ENCODE peak calls at places on chromosomes 5 and 9, in seven cellular contexts. K, T, Z, O, C, M and Q are unnamed samples.

GRCh38 chr5:51622161-51622790 is 239.0 kb downstream of the ISL1 start:
- DNase-seq in K (no peak), T (no peak), Z (no peak), O (no peak), C (no peak), M (no peak), Q (no peak)

GRCh38 chr5:42756630-42757601 is at the start of gene CCDC152:
- DNase-seq in K (no peak), T (peak; percentile 20), Z (peak; percentile 70), O (peak; percentile 25), C (no peak), M (no peak), Q (peak; percentile 12)

GRCh38 chr5:133700251-133700650 is 87.9 kb upstream of the FSTL4 start:
- DNase-seq in K (no peak), T (no peak), Z (no peak), O (no peak), C (peak; percentile 21), M (peak; percentile 11), Q (no peak)

GRCh38 chr9:4985376-4986266 is 549 bp downstream of the JAK2 start:
- DNase-seq in K (no peak), T (peak; percentile 43), Z (no peak), O (peak; percentile 43), C (peak; percentile 72), M (peak; percentile 65), Q (peak; percentile 23)

GRCh38 chr5:154755361-154756202 is at the start of gene LARP1:
- DNase-seq in K (peak; percentile 20), T (peak; percentile 51), Z (no peak), O (no peak), C (peak; percentile 70), M (peak; percentile 43), Q (peak; percentile 37)

GRCh38 chr5:126686451-126687126 is 85.8 kb downstream of the PHAX start:
- DNase-seq in K (no peak), T (no peak), Z (no peak), O (no peak), C (no peak), M (no peak), Q (no peak)

GRCh38 chr5:170252710-170253350 is 20.0 kb downstream of the C5orf58 start:
- DNase-seq in K (no peak), T (no peak), Z (no peak), O (no peak), C (no peak), M (no peak), Q (no peak)

GRCh38 chr9:95507456-95508241 is 9.1 kb downstream of the PTCH1 start:
- DNase-seq in K (no peak), T (peak; percentile 47), Z (peak; percentile 75), O (peak; percentile 68), C (peak; percentile 76), M (peak; percentile 43), Q (peak; percentile 50)

GRCh38 chr9:71911908-71912325 is 478 bp downstream of the C9orf85 start:
- DNase-seq in K (no peak), T (peak; percentile 46), Z (no peak), O (no peak), C (no peak), M (no peak), Q (no peak)

GRCh38 chr5:118590806-118591205 is 397.5 kb downstream of the DTWD2 start:
- DNase-seq in K (no peak), T (no peak), Z (no peak), O (no peak), C (no peak), M (no peak), Q (no peak)

GRCh38 chr5:140015706-140016105 is 27.4 kb downstream of the NRG2 start:
- DNase-seq in K (no peak), T (no peak), Z (no peak), O (no peak), C (no peak), M (no peak), Q (no peak)

GRCh38 chr5:141680751-141681201 is 1.3 kb downstream of the ARAP3 start:
- DNase-seq in K (no peak), T (no peak), Z (peak; percentile 77), O (no peak), C (no peak), M (peak; percentile 48), Q (no peak)
- H3K4me3 ChIP-seq in K (no peak overlapping the region), T (peak overlapping the region; percentile 59), Z (peak overlapping the region; percentile 73), O (no peak overlapping the region), C (no peak overlapping the region), M (peak overlapping the region; percentile 60), Q (peak overlapping the region; percentile 47)

DNA sequence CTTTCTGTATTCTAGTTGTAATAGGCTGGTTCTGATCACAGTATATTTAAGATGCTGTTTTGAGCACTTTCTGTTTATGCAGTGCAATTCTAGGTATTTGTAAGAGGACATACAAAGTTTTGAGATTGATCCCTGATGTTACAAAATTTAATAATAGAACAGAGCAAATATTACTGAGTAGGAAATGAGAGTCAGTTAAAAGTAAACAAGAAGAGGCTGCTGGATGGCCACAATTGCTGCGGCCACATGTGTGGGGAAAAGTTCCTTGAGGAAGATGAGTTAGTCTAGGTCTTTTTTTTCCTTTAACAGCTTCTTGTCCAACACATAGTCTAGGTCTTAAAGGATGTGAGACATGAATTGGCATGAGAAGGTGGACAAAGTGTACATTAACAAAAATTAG is 11.3 kb downstream of the EHMT1 start:
- DNase-seq in K (no peak), T (no peak), Z (no peak), O (no peak), C (no peak), M (no peak), Q (no peak)
- H3K27ac ChIP-seq in K (no peak overlapping the region), T (peak overlapping the region; percentile 42), Z (no peak overlapping the region), O (no peak overlapping the region), C (no peak overlapping the region), M (peak overlapping the region; percentile 67), Q (no peak overlapping the region)

GRCh38 chr9:114372971-114373591 is 14.7 kb downstream of the AKNA start:
- DNase-seq in K (no peak), T (peak; percentile 69), Z (no peak), O (peak; percentile 30), C (peak; percentile 67), M (peak; percentile 90), Q (no peak)
- TF ChIP-seq POLR2A in K (no peak), T (no peak), Z (no peak), O (no peak), C (no peak), M (no peak), Q (no peak)

DNA sequence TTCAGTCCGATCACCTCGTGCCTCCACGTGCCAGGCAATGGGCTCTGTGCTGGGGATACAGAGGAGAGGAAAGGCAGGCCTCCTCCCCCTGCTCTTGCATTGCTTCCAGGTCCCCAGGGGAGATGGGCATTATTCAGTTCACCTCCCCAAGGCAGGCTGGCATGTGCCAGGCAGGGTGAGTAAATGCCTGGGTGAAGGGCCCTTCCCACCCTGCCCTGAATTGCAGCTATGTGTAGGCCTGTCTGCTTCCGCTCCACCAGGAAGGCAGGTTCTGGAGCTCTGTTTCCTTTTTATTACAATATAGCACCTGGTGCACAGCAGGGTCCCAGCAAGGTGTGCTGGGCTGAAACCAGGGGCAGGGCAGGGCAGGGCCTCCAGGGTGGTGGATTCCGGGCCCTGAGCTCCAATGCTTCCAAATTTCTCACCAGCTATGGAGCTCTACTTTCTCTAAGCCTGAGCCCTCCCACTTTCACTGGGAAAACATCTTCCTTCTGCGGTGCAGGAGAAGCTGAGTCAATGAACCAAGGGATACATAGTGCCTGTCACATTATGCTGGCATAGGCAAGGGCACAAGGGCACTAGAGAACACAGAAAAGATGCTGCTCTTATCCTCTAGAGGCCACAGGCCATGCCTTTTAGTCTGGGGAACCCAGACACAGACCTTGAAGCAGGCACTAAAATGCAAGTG is 42.0 kb downstream of the SHB start:
- DNase-seq in K (no peak), T (no peak), Z (no peak), O (no peak), C (no peak), M (peak; percentile 47), Q (no peak)
- H3K4me3 ChIP-seq in K (no peak overlapping the region), T (no peak overlapping the region), Z (no peak overlapping the region), O (no peak overlapping the region), C (no peak overlapping the region), M (no peak overlapping the region), Q (no peak overlapping the region)

DNA sequence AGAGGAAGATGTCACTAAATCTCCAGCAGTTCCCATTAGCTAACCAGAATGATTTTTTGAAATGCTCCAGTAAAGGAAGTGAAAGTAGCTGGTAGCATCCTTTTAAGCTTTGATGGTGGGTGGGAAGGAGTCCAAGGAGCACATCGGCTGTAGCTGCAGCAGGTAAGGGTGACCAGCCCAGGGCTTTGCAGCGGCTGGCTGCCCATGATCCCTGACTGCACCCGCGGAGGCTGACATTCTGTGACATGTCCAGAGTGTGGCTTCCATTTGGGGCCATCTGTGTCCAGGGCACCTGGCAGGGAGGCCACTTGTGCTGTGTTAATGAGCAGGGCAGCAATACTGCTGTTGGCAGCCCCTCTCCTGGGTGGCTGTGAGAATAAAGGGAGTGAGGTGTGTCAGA is 166.0 kb downstream of the GADD45G start:
- DNase-seq in K (no peak), T (no peak), Z (no peak), O (no peak), C (no peak), M (no peak), Q (no peak)
- H3K27ac ChIP-seq in K (no peak overlapping the region), T (no peak overlapping the region), Z (no peak overlapping the region), O (no peak overlapping the region), C (no peak overlapping the region), M (no peak overlapping the region), Q (no peak overlapping the region)

DNA sequence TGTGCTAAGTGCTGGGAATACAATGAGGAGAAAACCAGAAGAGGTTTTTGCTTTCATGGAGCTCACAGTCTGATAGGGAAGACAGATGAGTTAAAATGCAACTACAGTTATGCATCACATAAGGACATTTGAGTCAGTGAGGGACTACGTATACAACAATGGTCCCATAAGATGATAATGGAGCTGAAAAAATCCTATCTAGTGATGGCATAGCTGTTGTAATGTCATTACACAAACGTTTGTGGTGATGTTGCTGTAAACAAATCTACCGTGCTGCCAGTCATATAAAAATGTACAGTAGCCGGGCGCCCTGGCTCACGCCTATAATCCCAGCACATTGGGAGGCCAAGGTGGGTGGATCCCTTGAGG is 110.1 kb upstream of the RAD23B start:
- DNase-seq in K (no peak), T (no peak), Z (no peak), O (no peak), C (no peak), M (no peak), Q (no peak)
- TF ChIP-seq POLR2A in K (no peak), T (no peak), Z (no peak), O (no peak), C (no peak), M (no peak), Q (no peak)

GRCh38 chr5:111922344-111922743 is 165.3 kb upstream of the NREP start:
- DNase-seq in K (no peak), T (no peak), Z (no peak), O (no peak), C (no peak), M (no peak), Q (no peak)
- H3K4me3 ChIP-seq in K (no peak overlapping the region), T (no peak overlapping the region), Z (no peak overlapping the region), O (no peak overlapping the region), C (no peak overlapping the region), M (no peak overlapping the region), Q (no peak overlapping the region)

DNA sequence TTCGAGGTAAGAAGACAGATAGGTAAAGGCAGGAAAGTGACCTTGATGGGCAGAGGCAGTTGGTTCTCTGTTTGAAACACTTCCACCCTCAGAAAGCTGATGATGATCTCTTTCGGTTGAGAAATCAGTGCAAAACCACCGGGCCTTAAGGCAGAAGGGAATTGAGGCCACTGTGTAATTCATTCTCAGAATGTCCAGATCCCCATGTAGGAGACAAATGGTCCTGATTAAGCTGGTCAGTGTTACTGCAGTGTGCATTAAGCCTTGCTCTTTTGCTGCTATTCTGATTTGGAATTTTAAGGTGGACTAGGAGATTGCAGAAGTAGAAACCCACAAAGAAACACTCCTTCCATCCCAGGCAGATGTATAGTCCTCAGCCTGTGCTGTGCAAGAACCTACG is 255.2 kb downstream of the ARHGAP26 start:
- DNase-seq in K (no peak), T (no peak), Z (no peak), O (no peak), C (no peak), M (no peak), Q (no peak)
- H3K27ac ChIP-seq in K (no peak overlapping the region), T (no peak overlapping the region), Z (no peak overlapping the region), O (no peak overlapping the region), C (no peak overlapping the region), M (no peak overlapping the region), Q (peak overlapping the region; percentile 84)